ENCODE peak calls at places on chromosomes 7 and 10, in five cellular contexts. V is stomach, L is breast epithelium, O is Panc1, P is transverse colon. D is an unnamed sample.

GRCh38 chr10:45155784-45156183 is 155.1 kb downstream of the ZNF22 start:
- DNase-seq in L (no peak), O (no peak), V (no peak), P (no peak), D (no peak)

GRCh38 chr10:126683466-126683865 is 13.0 kb upstream of the C10orf90 start:
- DNase-seq in L (no peak), O (no peak), V (no peak), P (no peak), D (no peak)

GRCh38 chr7:96287168-96287567 is 34.7 kb downstream of the SLC25A13 start:
- DNase-seq in L (no peak), O (no peak), P (no peak), V (no peak), D (no peak)

GRCh38 chr10:47406870-47407648 is 23.0 kb upstream of the ZNF488 start:
- DNase-seq in V (peak; percentile 57), L (no peak), P (no peak), O (peak; percentile 81), D (no peak)

GRCh38 chr10:133458021-133458709 is 4.4 kb downstream of the SCART1 start:
- DNase-seq in O (no peak), L (no peak), P (no peak), V (no peak), D (no peak)

GRCh38 chr10:110208614-110209398 is 1.4 kb downstream of the MXI1 start:
- DNase-seq in O (no peak), L (no peak), V (peak; percentile 30), P (peak; percentile 49), D (no peak)

GRCh38 chr7:44276571-44277101 is 48.8 kb downstream of the CAMK2B start:
- DNase-seq in L (no peak), P (no peak), O (no peak), V (no peak), D (no peak)

GRCh38 chr7:157564518-157565177 is 227.8 kb downstream of the DNAJB6 start:
- DNase-seq in L (no peak), V (no peak), O (no peak), P (no peak), D (no peak)

GRCh38 chr7:155466814-155467675 is 9.1 kb downstream of the EN2 start:
- DNase-seq in O (no peak), V (no peak), L (no peak), P (no peak), D (no peak)

DNA sequence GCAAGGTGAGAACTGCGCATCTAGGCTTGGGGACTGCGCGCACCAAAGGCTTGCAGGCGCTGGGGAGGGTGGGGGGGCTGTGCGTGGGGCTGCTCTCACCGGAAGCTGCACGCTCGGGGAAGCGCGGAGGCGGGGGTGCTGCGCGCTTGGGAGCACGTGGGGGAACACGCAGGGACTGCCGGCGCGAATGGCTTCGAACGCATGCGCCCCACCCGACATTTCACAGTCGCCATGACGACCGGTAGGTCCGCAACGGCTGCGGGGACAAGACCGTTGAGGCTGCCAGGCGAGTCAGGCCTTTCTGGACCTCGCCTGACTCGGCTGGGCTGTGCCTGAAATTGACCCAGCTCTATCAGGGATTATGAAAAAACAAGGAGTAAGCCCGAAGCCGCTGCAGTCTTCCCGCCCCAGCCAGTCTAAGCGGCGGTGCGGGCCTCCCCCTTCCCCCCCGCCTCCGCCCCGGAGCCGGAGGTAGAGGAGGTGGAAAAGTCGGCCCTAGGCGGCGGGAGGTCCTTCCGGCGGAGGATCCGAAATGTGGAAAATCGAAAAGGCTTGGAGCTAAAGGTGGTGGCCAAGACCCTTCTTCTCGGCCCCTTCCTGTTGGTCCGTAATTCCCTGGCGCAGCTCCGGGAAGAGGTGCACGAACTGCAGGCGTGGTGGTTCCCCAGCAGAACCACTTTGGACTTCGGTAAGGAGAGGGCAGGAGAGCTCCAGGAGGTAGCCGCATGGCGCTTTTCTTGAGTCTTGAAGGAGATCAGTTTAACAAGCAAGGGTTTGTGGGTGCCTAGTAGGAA is 34.9 kb upstream of the STEAP1 start:
- DNase-seq in O (no peak), P (no peak), V (no peak), L (no peak), D (no peak)
- H3K4me3 ChIP-seq in O (peak overlapping the region; percentile 21), P (peak overlapping the region; percentile 9), V (peak overlapping the region; percentile 58), L (peak overlapping the region; percentile 57), D (peak overlapping the region; percentile 83)

GRCh38 chr7:158751199-158751598 is 46.6 kb upstream of the NCAPG2 start:
- DNase-seq in O (no peak), P (no peak), V (no peak), L (no peak), D (no peak)

GRCh38 chr7:158747408-158747807 is 42.8 kb upstream of the NCAPG2 start:
- DNase-seq in V (no peak), L (no peak), P (no peak), O (no peak), D (no peak)

GRCh38 chr7:158750702-158751101 is 46.1 kb upstream of the NCAPG2 start:
- DNase-seq in O (no peak), V (no peak), P (no peak), L (no peak), D (no peak)

GRCh38 chr7:158748335-158748734 is 43.7 kb upstream of the NCAPG2 start:
- DNase-seq in P (no peak), O (no peak), V (no peak), L (no peak), D (no peak)

DNA sequence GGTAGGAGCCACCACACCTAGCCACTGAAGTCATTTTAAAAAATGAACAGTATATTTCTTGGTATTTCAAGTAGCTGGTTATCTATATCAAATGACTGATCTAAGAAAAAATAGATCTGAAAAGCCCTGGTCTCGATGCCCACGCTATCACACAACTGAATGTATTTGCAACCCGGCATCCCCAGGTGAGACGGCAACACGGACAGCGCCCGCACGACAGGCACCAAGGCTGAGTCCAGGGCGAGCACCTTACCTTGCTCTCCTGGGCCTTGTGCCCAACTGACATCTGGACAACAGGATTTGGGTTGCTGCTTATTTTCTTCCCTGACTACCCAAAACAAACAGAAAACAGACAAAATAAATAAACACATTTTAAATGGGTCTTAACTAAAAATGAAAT is 44.8 kb upstream of the NCAPG2 start:
- DNase-seq in L (no peak), O (no peak), P (no peak), V (no peak), D (no peak)
- H3K36me3 ChIP-seq in L (peaks cover 4% of the 10 kb centered on the region), O (peaks cover 24% of the 10 kb centered on the region), P (peaks cover 32% of the 10 kb centered on the region), V (peaks cover 80% of the 10 kb centered on the region), D (no peaks in the 10 kb centered on the region)

GRCh38 chr10:44064987-44065787 is 319.7 kb downstream of the CXCL12 start:
- DNase-seq in L (no peak), O (no peak), P (no peak), V (no peak), D (no peak)
- TF ChIP-seq POLR2AphosphoS5 in L (no peak), O (no peak), P (no peak), V (no peak), D (no peak)

GRCh38 chr7:128868624-128869137 is 6.0 kb downstream of the ATP6V1F start:
- DNase-seq in O (no peak), V (no peak), P (no peak), L (no peak), D (no peak)
- H3K4me3 ChIP-seq in O (peak overlapping the region; percentile 45), V (peak overlapping the region; percentile 77), P (peak overlapping the region; percentile 78), L (peak overlapping the region; percentile 62), D (peak overlapping the region; percentile 72)

GRCh38 chr7:148791506-148791905 is 92.6 kb downstream of the EZH2 start:
- DNase-seq in P (no peak), O (no peak), V (no peak), L (no peak), D (no peak)

GRCh38 chr7:148790327-148790726 is 91.6 kb downstream of the CUL1 start:
- DNase-seq in O (no peak), V (no peak), P (no peak), L (no peak), D (no peak)

GRCh38 chr7:148789228-148789627 is 90.5 kb downstream of the CUL1 start:
- DNase-seq in V (no peak), P (no peak), O (no peak), L (no peak), D (no peak)

GRCh38 chr7:148793590-148793989 is 90.5 kb downstream of the EZH2 start:
- DNase-seq in L (no peak), P (no peak), O (no peak), V (no peak), D (no peak)

DNA sequence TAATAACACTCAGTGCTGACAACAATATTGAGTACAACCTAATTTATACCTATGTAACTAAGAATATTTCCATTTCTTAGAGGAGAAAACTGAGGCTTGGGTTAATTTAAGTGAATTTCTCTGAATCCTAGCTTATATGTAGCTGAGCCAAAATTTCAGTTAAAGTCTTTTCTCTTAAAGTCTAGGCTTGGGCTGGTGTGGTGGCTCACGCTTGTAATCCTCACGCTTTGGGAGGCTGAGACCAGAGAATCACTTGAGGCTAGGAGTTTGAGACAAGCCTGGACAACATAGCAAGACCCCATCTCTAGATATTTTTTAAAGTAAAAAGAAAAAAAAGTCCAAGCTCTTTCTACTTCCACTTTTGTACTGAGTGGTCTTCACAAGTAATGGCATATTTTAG is 92.1 kb downstream of the CUL1 start:
- DNase-seq in P (no peak), V (no peak), L (no peak), O (no peak), D (no peak)
- H3K36me3 ChIP-seq in P (peaks cover 69% of the 10 kb centered on the region), V (peaks cover 100% of the 10 kb centered on the region), L (peaks cover 28% of the 10 kb centered on the region), O (peaks cover 35% of the 10 kb centered on the region), D (peaks cover 90% of the 10 kb centered on the region)

DNA sequence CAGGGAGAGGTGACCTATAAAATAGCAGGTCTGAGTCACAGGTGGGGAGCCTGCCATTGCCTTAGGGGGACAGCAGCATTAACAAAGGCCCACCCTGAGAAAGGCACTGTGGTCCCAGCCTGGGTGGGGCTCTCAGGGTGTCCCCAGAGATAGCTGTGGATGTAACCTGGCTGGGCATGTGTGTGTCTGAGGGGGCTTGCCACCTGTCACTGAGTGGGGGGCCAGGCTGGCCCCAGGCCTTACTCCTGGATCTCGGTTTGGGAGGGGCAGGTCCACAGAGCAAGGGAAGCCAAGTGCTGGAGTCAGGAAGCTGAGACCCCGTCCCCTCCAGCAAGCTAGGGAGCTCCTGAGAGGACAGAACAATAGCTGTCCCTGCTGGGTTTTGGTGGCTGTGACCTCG is 48.2 kb upstream of the SLC29A3 start:
- DNase-seq in P (no peak), V (no peak), L (no peak), O (no peak), D (no peak)
- TF ChIP-seq POLR2AphosphoS5 in P (no peak), V (no peak), L (no peak), O (no peak), D (no peak)

GRCh38 chr7:16803881-16804673 is 722 bp downstream of the AGR2 start:
- DNase-seq in P (peak; percentile 21), O (peak; percentile 90), L (no peak), V (no peak), D (no peak)

GRCh38 chr7:16810112-16810511 is 5.3 kb upstream of the AGR2 start:
- DNase-seq in L (no peak), V (no peak), O (no peak), P (no peak), D (no peak)

GRCh38 chr7:16801111-16801542 is 3.7 kb downstream of the AGR2 start:
- DNase-seq in P (no peak), L (no peak), V (no peak), O (no peak), D (peak; percentile 96)

GRCh38 chr7:16801579-16801978 is 3.2 kb downstream of the AGR2 start:
- DNase-seq in L (no peak), V (no peak), O (no peak), P (no peak), D (no peak)

GRCh38 chr7:16804674-16805439 is at the start of gene AGR2:
- DNase-seq in P (peak; percentile 89), V (peak; percentile 86), L (peak; percentile 44), O (no peak), D (no peak)
- H3K4me3 ChIP-seq in P (no peak within 1 kb of the TSS), V (peak within 1 kb of the TSS; percentile 43), L (peak within 1 kb of the TSS; percentile 28), O (peak within 1 kb of the TSS; percentile 49), D (no peak within 1 kb of the TSS)

GRCh38 chr10:5774987-5775386 is 38.2 kb downstream of the GDI2 start:
- DNase-seq in L (no peak), V (no peak), P (no peak), O (no peak), D (no peak)
- H3K36me3 ChIP-seq in L (no peaks in the 10 kb centered on the region), V (peaks cover 62% of the 10 kb centered on the region), P (peaks cover 7% of the 10 kb centered on the region), O (peaks cover 2% of the 10 kb centered on the region), D (peaks cover 16% of the 10 kb centered on the region)